ENCODE peak calls at places on chromosomes 3 and 15, in five cellular contexts. L, V, Y, Q and W are unnamed samples.

GRCh38 chr15:60407406-60407805 is 9.6 kb upstream of the ANXA2 start:
- DNase-seq in L (no peak), V (no peak), Y (no peak), Q (no peak), W (no peak)

GRCh38 chr15:75647370-75648155 is at the start of gene SNX33:
- DNase-seq in L (peak), V (peak), Y (no peak), Q (peak), W (peak)

GRCh38 chr15:22866066-22866465 is 27.6 kb downstream of the NIPA2 start:
- DNase-seq in L (peak), V (no peak), Y (no peak), Q (no peak), W (no peak)

GRCh38 chr15:78129098-78130011 is 1.9 kb downstream of the CIB2 start:
- DNase-seq in L (no peak), V (no peak), Y (no peak), Q (no peak), W (no peak)

GRCh38 chr3:173617490-173617889 is 219.9 kb downstream of the NLGN1 start:
- DNase-seq in L (peak), V (no peak), Y (no peak), Q (no peak), W (no peak)

GRCh38 chr3:120793601-120794000 is 51.1 kb downstream of the GTF2E1 start:
- DNase-seq in L (no peak), V (no peak), Y (no peak), Q (no peak), W (no peak)

GRCh38 chr15:86644319-86644718 is 564.6 kb downstream of the AGBL1 start:
- DNase-seq in L (no peak), V (no peak), Y (no peak), Q (no peak), W (no peak)

GRCh38 chr15:36271048-36271447 is 308.4 kb upstream of the CDIN1 start:
- DNase-seq in L (no peak), V (no peak), Y (no peak), Q (no peak), W (no peak)

GRCh38 chr3:128878556-128879124 is 780 bp upstream of the ACAD9 start:
- DNase-seq in L (no peak), V (no peak), Y (no peak), Q (no peak), W (no peak)

GRCh38 chr3:150469031-150469930 is 61.2 kb downstream of the TSC22D2 start:
- DNase-seq in L (peak), V (no peak), Y (no peak), Q (no peak), W (no peak)

GRCh38 chr15:28918141-28918983 is 32.6 kb downstream of the APBA2 start:
- DNase-seq in L (peak), V (no peak), Y (no peak), Q (no peak), W (no peak)

GRCh38 chr3:169822983-169823382 is 10.3 kb upstream of the LRRC34 start:
- DNase-seq in L (no peak), V (no peak), Y (no peak), Q (no peak), W (no peak)

GRCh38 chr15:73991260-73991659 is 835 bp downstream of the STOML1 start:
- DNase-seq in L (peak), V (no peak), Y (no peak), Q (no peak), W (peak)

GRCh38 chr15:66578286-66578875 is 12.6 kb upstream of the LCTL start:
- DNase-seq in L (no peak), V (no peak), Y (no peak), Q (no peak), W (no peak)

GRCh38 chr3:11459147-11459837 is 184.4 kb downstream of the VGLL4 start:
- DNase-seq in L (no peak), V (no peak), Y (no peak), Q (no peak), W (no peak)

GRCh38 chr3:48656061-48656840 is 6.4 kb downstream of the CELSR3 start:
- DNase-seq in L (peak), V (peak), Y (no peak), Q (peak), W (no peak)

GRCh38 chr3:176190755-176191154 is 1006.5 kb downstream of the TBL1XR1 start:
- DNase-seq in L (no peak), V (no peak), Y (no peak), Q (no peak), W (no peak)

GRCh38 chr3:100953103-100953502 is 40.1 kb downstream of the ABI3BP start:
- DNase-seq in L (no peak), V (no peak), Y (no peak), Q (no peak), W (no peak)

GRCh38 chr15:74955796-74956647 is 550 bp downstream of the RPP25 start:
- DNase-seq in L (peak), V (peak), Y (no peak), Q (peak), W (peak)

GRCh38 chr3:10437272-10437994 is 68.0 kb downstream of the ATP2B2 start:
- DNase-seq in L (peak), V (peak), Y (no peak), Q (peak), W (no peak)

GRCh38 chr3:105944721-105945120 is 75.9 kb upstream of the CBLB start:
- DNase-seq in L (no peak), V (no peak), Y (no peak), Q (no peak), W (no peak)

GRCh38 chr15:69648775-69649735 is 196.4 kb downstream of the RPLP1 start:
- DNase-seq in L (no peak), V (no peak), Y (no peak), Q (no peak), W (no peak)

GRCh38 chr3:129592362-129593150 is 13.9 kb downstream of the PLXND1 start:
- DNase-seq in L (no peak), V (no peak), Y (no peak), Q (no peak), W (no peak)

GRCh38 chr3:48679416-48680380 is 6.0 kb downstream of the NCKIPSD start:
- DNase-seq in L (peak), V (no peak), Y (no peak), Q (no peak), W (no peak)

GRCh38 chr3:123028233-123028828 is 768 bp upstream of the SEMA5B start:
- DNase-seq in L (peak), V (no peak), Y (no peak), Q (no peak), W (peak)

GRCh38 chr15:66369773-66370651 is 13.5 kb upstream of the TIPIN start:
- DNase-seq in L (no peak), V (no peak), Y (no peak), Q (no peak), W (no peak)

GRCh38 chr15:76179023-76179422 is 119.2 kb downstream of the TMEM266 start:
- DNase-seq in L (no peak), V (no peak), Y (no peak), Q (no peak), W (no peak)

GRCh38 chr15:38868326-38869114 is 303.9 kb upstream of the RASGRP1 start:
- DNase-seq in L (no peak), V (no peak), Y (no peak), Q (no peak), W (no peak)

GRCh38 chr3:168249048-168249538 is 153.4 kb upstream of the GOLIM4 start:
- DNase-seq in L (no peak), V (no peak), Y (no peak), Q (no peak), W (no peak)